ENCODE peak calls at places on chromosomes 3 and 15, in seven cellular contexts. One of them, this sample, is unnamed.

GRCh38 chr3:171640520-171641412 is 169.5 kb downstream of the PLD1 start:
- DNase-seq in GM13976: no peak
- DNase-seq in fibroblast of pulmonary artery: peak; percentile 41
- DNase-seq in RWPE1: no peak
- DNase-seq in thyroid gland: peak; percentile 71
- DNase-seq in transverse colon: no peak
- DNase-seq in fibroblast of lung: peak; percentile 36
- DNase-seq in this sample: no peak

GRCh38 chr3:171801738-171802600 is 8.3 kb downstream of the PLD1 start:
- DNase-seq in fibroblast of lung: peak; percentile 90
- DNase-seq in transverse colon: no peak
- DNase-seq in fibroblast of pulmonary artery: peak; percentile 96
- DNase-seq in thyroid gland: no peak
- DNase-seq in RWPE1: peak; percentile 62
- DNase-seq in GM13976: no peak
- DNase-seq in this sample: no peak

GRCh38 chr15:80567721-80568157 is 127.4 kb upstream of the ABHD17C start:
- DNase-seq in transverse colon: peak; percentile 54
- DNase-seq in fibroblast of lung: peak; percentile 87
- DNase-seq in thyroid gland: peak; percentile 71
- DNase-seq in GM13976: peak; percentile 64
- DNase-seq in RWPE1: peak; percentile 85
- DNase-seq in fibroblast of pulmonary artery: peak; percentile 95
- DNase-seq in this sample: peak; percentile 49

GRCh38 chr3:150249776-150250175 is 158.3 kb upstream of the TSC22D2 start:
- DNase-seq in fibroblast of pulmonary artery: no peak
- DNase-seq in thyroid gland: no peak
- DNase-seq in GM13976: no peak
- DNase-seq in transverse colon: no peak
- DNase-seq in fibroblast of lung: no peak
- DNase-seq in RWPE1: no peak
- DNase-seq in this sample: no peak

GRCh38 chr15:50148362-50148963 is 29.4 kb upstream of the ATP8B4 start:
- DNase-seq in RWPE1: peak; percentile 25
- DNase-seq in fibroblast of pulmonary artery: peak; percentile 81
- DNase-seq in transverse colon: peak; percentile 52
- DNase-seq in fibroblast of lung: peak; percentile 73
- DNase-seq in GM13976: no peak
- DNase-seq in thyroid gland: peak; percentile 29
- DNase-seq in this sample: no peak

GRCh38 chr15:39594056-39594763 is 13.3 kb downstream of the THBS1 start:
- DNase-seq in fibroblast of lung: peak; percentile 12
- DNase-seq in fibroblast of pulmonary artery: peak; percentile 56
- DNase-seq in transverse colon: peak; percentile 47
- DNase-seq in GM13976: peak; percentile 38
- DNase-seq in thyroid gland: no peak
- DNase-seq in RWPE1: no peak
- DNase-seq in this sample: no peak

GRCh38 chr3:61908344-61908743 is 347.0 kb downstream of the PTPRG start:
- DNase-seq in transverse colon: no peak
- DNase-seq in fibroblast of lung: peak; percentile 75
- DNase-seq in GM13976: no peak
- DNase-seq in RWPE1: no peak
- DNase-seq in thyroid gland: no peak
- DNase-seq in fibroblast of pulmonary artery: peak; percentile 21
- DNase-seq in this sample: no peak

GRCh38 chr3:108159128-108159527 is 63.1 kb downstream of the IFT57 start:
- DNase-seq in fibroblast of lung: peak; percentile 17
- DNase-seq in GM13976: no peak
- DNase-seq in RWPE1: no peak
- DNase-seq in fibroblast of pulmonary artery: peak; percentile 42
- DNase-seq in thyroid gland: no peak
- DNase-seq in transverse colon: no peak
- DNase-seq in this sample: no peak

GRCh38 chr15:77689821-77690220 is 57.1 kb upstream of the LINGO1 start:
- DNase-seq in GM13976: no peak
- DNase-seq in RWPE1: no peak
- DNase-seq in thyroid gland: no peak
- DNase-seq in transverse colon: no peak
- DNase-seq in fibroblast of lung: no peak
- DNase-seq in fibroblast of pulmonary artery: no peak
- DNase-seq in this sample: no peak

GRCh38 chr15:79682285-79682684 is 214.5 kb downstream of the MTHFS start:
- DNase-seq in thyroid gland: peak; percentile 14
- DNase-seq in fibroblast of lung: peak; percentile 67
- DNase-seq in transverse colon: no peak
- DNase-seq in fibroblast of pulmonary artery: peak; percentile 84
- DNase-seq in RWPE1: peak; percentile 34
- DNase-seq in GM13976: no peak
- DNase-seq in this sample: no peak

GRCh38 chr15:41011055-41011815 is 58.0 kb downstream of the CHAC1 start:
- DNase-seq in fibroblast of lung: no peak
- DNase-seq in fibroblast of pulmonary artery: peak; percentile 23
- DNase-seq in thyroid gland: no peak
- DNase-seq in RWPE1: no peak
- DNase-seq in GM13976: no peak
- DNase-seq in transverse colon: no peak
- DNase-seq in this sample: no peak

GRCh38 chr3:98398513-98398912 is 8.0 kb downstream of the OR5K3 start:
- DNase-seq in fibroblast of lung: no peak
- DNase-seq in GM13976: no peak
- DNase-seq in RWPE1: no peak
- DNase-seq in thyroid gland: no peak
- DNase-seq in fibroblast of pulmonary artery: no peak
- DNase-seq in transverse colon: no peak
- DNase-seq in this sample: no peak

GRCh38 chr15:92005154-92005553 is 151.6 kb downstream of the SLCO3A1 start:
- DNase-seq in fibroblast of pulmonary artery: no peak
- DNase-seq in thyroid gland: no peak
- DNase-seq in transverse colon: no peak
- DNase-seq in fibroblast of lung: no peak
- DNase-seq in GM13976: no peak
- DNase-seq in RWPE1: no peak
- DNase-seq in this sample: no peak

GRCh38 chr3:171962137-171962720 is 77.1 kb upstream of the FNDC3B start:
- DNase-seq in fibroblast of pulmonary artery: no peak
- DNase-seq in fibroblast of lung: no peak
- DNase-seq in transverse colon: no peak
- DNase-seq in thyroid gland: no peak
- DNase-seq in RWPE1: no peak
- DNase-seq in GM13976: no peak
- DNase-seq in this sample: no peak

GRCh38 chr15:39789736-39790135 is 7.1 kb upstream of the FSIP1 start:
- DNase-seq in thyroid gland: no peak
- DNase-seq in GM13976: no peak
- DNase-seq in fibroblast of lung: peak; percentile 61
- DNase-seq in fibroblast of pulmonary artery: no peak
- DNase-seq in RWPE1: no peak
- DNase-seq in transverse colon: no peak
- DNase-seq in this sample: no peak

GRCh38 chr15:32738677-32739076 is 20.9 kb downstream of the GREM1 start:
- DNase-seq in fibroblast of pulmonary artery: no peak
- DNase-seq in RWPE1: no peak
- DNase-seq in thyroid gland: no peak
- DNase-seq in transverse colon: no peak
- DNase-seq in fibroblast of lung: no peak
- DNase-seq in GM13976: no peak
- DNase-seq in this sample: no peak

GRCh38 chr15:62534996-62535395 is 369.9 kb upstream of the C2CD4B start:
- DNase-seq in fibroblast of pulmonary artery: no peak
- DNase-seq in transverse colon: no peak
- DNase-seq in GM13976: no peak
- DNase-seq in thyroid gland: peak; percentile 39
- DNase-seq in fibroblast of lung: no peak
- DNase-seq in RWPE1: no peak
- DNase-seq in this sample: no peak

GRCh38 chr3:173397161-173398110 is at the start of gene NLGN1:
- DNase-seq in thyroid gland: peak; percentile 75
- DNase-seq in RWPE1: peak; percentile 8
- DNase-seq in fibroblast of lung: peak; percentile 77
- DNase-seq in GM13976: peak; percentile 25
- DNase-seq in transverse colon: peak; percentile 38
- DNase-seq in fibroblast of pulmonary artery: peak; percentile 67
- DNase-seq in this sample: peak; percentile 14

GRCh38 chr3:47394140-47394855 is 13.5 kb downstream of the PTPN23 start:
- DNase-seq in fibroblast of lung: no peak
- DNase-seq in transverse colon: no peak
- DNase-seq in thyroid gland: peak; percentile 78
- DNase-seq in GM13976: no peak
- DNase-seq in fibroblast of pulmonary artery: peak; percentile 56
- DNase-seq in RWPE1: no peak
- DNase-seq in this sample: no peak
- TF ChIP-seq CTCF in fibroblast of lung: no peak
- TF ChIP-seq CTCF in transverse colon: no peak
- TF ChIP-seq CTCF in thyroid gland: no peak
- TF ChIP-seq CTCF in GM13976: no peak
- TF ChIP-seq CTCF in fibroblast of pulmonary artery: no peak
- TF ChIP-seq CTCF in RWPE1: no peak
- TF ChIP-seq CTCF in this sample: no peak

GRCh38 chr3:37741644-37742043 is 120.0 kb upstream of the CTDSPL start:
- DNase-seq in transverse colon: peak; percentile 47
- DNase-seq in GM13976: no peak
- DNase-seq in thyroid gland: peak; percentile 86
- DNase-seq in fibroblast of pulmonary artery: no peak
- DNase-seq in RWPE1: peak; percentile 7
- DNase-seq in fibroblast of lung: peak; percentile 9
- DNase-seq in this sample: no peak
- TF ChIP-seq CTCF in transverse colon: peak; percentile 26
- TF ChIP-seq CTCF in GM13976: no peak
- TF ChIP-seq CTCF in thyroid gland: peak; percentile 42
- TF ChIP-seq CTCF in fibroblast of pulmonary artery: no peak
- TF ChIP-seq CTCF in RWPE1: no peak
- TF ChIP-seq CTCF in fibroblast of lung: peak; percentile 20
- TF ChIP-seq CTCF in this sample: no peak

DNA sequence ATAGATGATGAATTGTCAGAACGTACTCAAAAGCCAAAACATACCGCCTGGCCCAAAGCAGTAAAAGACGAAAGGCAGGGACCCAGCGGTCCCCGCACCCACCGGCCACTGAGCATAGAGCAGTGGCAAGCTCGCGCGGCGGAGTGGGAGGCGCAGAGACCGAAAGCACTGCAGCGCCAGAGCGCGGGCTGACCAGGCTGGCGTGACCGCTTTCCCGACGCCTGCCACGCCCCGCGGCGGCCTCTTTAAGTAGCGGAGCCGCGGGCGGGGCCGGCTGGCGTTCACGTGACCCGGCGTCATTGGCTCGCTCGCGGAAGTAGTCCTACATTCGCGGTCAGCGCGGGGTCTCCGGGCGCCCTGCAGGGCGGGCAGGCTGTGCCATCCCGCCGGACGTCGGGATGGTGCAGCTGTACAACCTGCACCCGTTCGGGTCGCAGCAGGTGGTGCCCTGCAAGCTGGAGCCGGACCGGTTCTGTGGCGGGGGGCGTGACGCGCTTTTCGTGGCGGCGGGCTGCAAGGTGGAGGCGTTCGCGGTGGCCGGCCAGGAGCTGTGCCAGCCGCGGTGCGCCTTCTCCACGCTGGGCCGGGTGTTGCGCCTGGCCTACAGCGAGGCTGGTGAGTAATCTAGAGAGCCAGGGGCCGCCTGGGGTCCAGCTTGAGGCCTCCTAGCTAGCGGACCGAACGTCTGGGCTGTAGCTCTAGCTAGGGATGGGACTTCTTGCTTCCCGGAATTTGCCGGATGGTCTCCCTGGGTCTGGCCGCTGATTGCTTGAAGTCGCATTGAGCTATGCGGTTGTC is at the start of gene HPS3:
- DNase-seq in fibroblast of pulmonary artery: peak; percentile 87
- DNase-seq in fibroblast of lung: peak; percentile 88
- DNase-seq in RWPE1: peak; percentile 88
- DNase-seq in thyroid gland: peak; percentile 94
- DNase-seq in transverse colon: peak; percentile 94
- DNase-seq in GM13976: peak; percentile 95
- DNase-seq in this sample: peak; percentile 95
- TF ChIP-seq CTCF in fibroblast of pulmonary artery: no peak
- TF ChIP-seq CTCF in fibroblast of lung: no peak
- TF ChIP-seq CTCF in RWPE1: no peak
- TF ChIP-seq CTCF in thyroid gland: no peak
- TF ChIP-seq CTCF in transverse colon: no peak
- TF ChIP-seq CTCF in GM13976: no peak
- TF ChIP-seq CTCF in this sample: no peak

GRCh38 chr3:42229942-42230688 is 35.9 kb downstream of the CCK start:
- DNase-seq in fibroblast of pulmonary artery: peak; percentile 73
- DNase-seq in thyroid gland: peak; percentile 9
- DNase-seq in transverse colon: no peak
- DNase-seq in GM13976: no peak
- DNase-seq in RWPE1: peak; percentile 49
- DNase-seq in fibroblast of lung: peak; percentile 71
- DNase-seq in this sample: no peak
- TF ChIP-seq CTCF in fibroblast of pulmonary artery: peak; percentile 61
- TF ChIP-seq CTCF in thyroid gland: no peak
- TF ChIP-seq CTCF in transverse colon: peak; percentile 39
- TF ChIP-seq CTCF in GM13976: peak; percentile 20
- TF ChIP-seq CTCF in RWPE1: peak; percentile 55
- TF ChIP-seq CTCF in fibroblast of lung: peak; percentile 60
- TF ChIP-seq CTCF in this sample: peak; percentile 21

DNA sequence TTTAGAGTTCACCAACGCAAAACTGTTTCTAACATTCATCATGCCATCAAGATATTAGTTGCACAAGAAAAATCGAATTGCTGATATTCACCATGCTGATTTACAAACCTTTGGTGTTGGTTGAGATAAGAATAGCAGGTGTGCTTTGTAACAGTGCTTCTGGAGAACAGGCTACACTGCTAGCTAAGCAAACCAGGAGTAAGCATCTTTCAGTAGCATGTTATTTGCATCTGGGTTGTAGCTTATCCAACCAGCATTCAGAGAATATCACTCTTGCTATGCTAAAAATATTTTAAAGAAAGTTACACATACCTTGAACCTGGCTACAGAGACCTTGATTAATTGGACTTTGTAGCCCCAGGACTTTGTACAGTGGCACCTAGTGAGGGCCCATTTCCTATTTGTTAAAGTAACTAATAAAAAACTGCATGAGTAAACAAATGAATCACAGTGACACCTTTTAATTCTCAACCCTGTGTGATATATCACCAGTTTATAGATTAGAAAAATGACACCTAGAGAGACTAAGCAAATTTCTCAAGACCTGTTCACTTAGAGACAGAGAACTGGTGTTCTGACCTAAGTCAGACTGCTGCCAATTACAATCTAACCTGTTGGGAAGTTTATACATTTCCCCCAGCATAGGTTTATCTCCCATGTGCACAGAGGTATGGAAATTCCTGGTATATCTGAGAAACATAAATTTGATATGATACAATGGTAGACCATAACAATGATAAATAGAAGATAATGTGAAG is 435.5 kb upstream of the TGFBR2 start:
- DNase-seq in GM13976: no peak
- DNase-seq in fibroblast of pulmonary artery: no peak
- DNase-seq in fibroblast of lung: no peak
- DNase-seq in transverse colon: no peak
- DNase-seq in RWPE1: no peak
- DNase-seq in thyroid gland: no peak
- DNase-seq in this sample: no peak
- TF ChIP-seq CTCF in GM13976: no peak
- TF ChIP-seq CTCF in fibroblast of pulmonary artery: no peak
- TF ChIP-seq CTCF in fibroblast of lung: no peak
- TF ChIP-seq CTCF in transverse colon: no peak
- TF ChIP-seq CTCF in RWPE1: no peak
- TF ChIP-seq CTCF in thyroid gland: no peak
- TF ChIP-seq CTCF in this sample: no peak

This sample was measured in GM10248.